ENCODE peak calls at places on chromosomes 2 and 18, in six cellular contexts. A is pancreas, Z is body of pancreas, M is thoracic aorta, K is B cell, C is HCT116. J is an unnamed sample.

GRCh38 chr2:158042666-158043065 is 59.0 kb upstream of the UPP2 start:
- DNase-seq in C (no peak), M (no peak), K (no peak), Z (no peak), A (no peak), J (no peak)

GRCh38 chr2:110816404-110817365 is 84.3 kb downstream of the ACOXL start:
- DNase-seq in C (no peak), Z (no peak), K (peak; percentile 18), M (no peak), A (no peak), J (no peak)

GRCh38 chr18:8858888-8859511 is 153.6 kb downstream of the MTCL1 start:
- DNase-seq in K (no peak), M (no peak), Z (no peak), A (no peak), C (no peak), J (no peak)

GRCh38 chr2:128380061-128380889 is 61.6 kb upstream of the HS6ST1 start:
- DNase-seq in M (no peak), A (peak; percentile 43), K (peak; percentile 31), Z (no peak), C (no peak), J (no peak)

GRCh38 chr2:189580662-189581353 is at the start of gene SLC40A1:
- DNase-seq in K (no peak), Z (peak; percentile 92), C (no peak), M (peak; percentile 38), A (peak; percentile 92), J (peak; percentile 82)

GRCh38 chr2:132849118-132849517 is 179.1 kb upstream of the LYPD1 start:
- DNase-seq in C (no peak), A (no peak), K (no peak), Z (no peak), M (no peak), J (no peak)

GRCh38 chr2:167986223-167986622 is 261.2 kb downstream of the STK39 start:
- DNase-seq in K (no peak), C (no peak), Z (no peak), M (no peak), A (no peak), J (no peak)

GRCh38 chr2:124482551-124482950 is 457.5 kb downstream of the CNTNAP5 start:
- DNase-seq in C (no peak), A (no peak), Z (no peak), M (no peak), K (no peak), J (no peak)

DNA sequence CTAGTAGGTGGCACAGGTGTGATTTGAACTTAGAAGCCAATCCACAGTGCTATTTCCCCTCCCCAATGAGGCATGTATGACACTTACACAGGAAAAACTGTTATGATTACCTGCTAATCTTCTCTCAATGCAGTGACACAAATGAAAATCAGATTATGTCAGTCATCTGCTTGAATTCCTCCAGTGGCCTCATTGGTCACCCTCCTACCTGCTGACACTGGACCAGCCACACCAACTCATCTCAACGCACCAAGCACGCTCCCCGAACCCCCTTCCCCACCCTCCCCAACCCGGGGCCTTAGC is 82.2 kb upstream of the SEC11C start:
- DNase-seq in A (no peak), C (no peak), M (no peak), Z (no peak), K (no peak), J (no peak)
- TF ChIP-seq CTCF in A (no peak), C (no peak), M (no peak), Z (no peak), K (no peak), J (no peak)

DNA sequence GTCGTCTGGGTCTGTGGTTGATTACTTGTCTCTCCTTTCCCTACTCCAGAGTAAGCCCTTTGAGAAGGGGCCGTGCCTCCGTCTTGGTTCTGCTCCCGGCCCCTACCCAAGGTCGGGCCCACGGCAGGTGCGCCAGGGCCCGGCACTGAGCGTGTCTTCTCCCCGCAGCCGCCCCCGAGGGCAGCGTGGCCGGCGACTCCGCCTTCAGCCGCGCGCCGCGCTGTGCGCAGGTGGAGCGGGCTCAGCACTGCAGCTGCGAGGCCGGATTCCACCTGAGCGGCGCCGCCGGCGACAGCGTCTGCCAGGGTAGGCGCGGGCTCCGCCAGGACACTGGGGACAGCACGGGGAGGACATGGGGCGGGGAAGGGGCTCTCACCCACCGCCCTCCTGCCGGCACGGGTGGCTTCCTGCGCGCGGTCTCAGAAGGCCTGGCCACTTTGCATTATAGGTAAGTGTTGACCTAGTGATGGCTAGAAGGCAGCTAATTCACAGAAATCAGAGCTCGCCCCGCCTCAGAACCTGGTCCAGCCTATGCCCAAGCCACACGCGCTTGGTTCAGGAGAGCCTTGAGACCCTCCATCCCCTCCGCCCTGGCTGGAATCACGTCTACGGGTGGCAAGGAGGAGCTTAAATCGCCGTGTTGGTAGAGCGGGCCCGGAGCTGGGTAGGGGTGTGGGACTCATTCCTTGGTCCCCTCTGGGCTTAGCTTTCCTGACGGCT is 43.5 kb downstream of the FBLN7 start:
- DNase-seq in C (no peak), A (peak; percentile 74), K (no peak), M (no peak), Z (peak; percentile 44), J (no peak)
- TF ChIP-seq CTCF in C (no peak), A (no peak), K (no peak), M (no peak), Z (no peak), J (no peak)

GRCh38 chr2:107036293-107036692 is 150.3 kb upstream of the ST6GAL2 start:
- DNase-seq in A (no peak), M (no peak), K (no peak), C (no peak), Z (no peak), J (no peak)
- TF ChIP-seq CTCF in A (no peak), M (no peak), K (no peak), C (no peak), Z (no peak), J (no peak)

GRCh38 chr2:29485631-29486030 is 370.4 kb downstream of the CLIP4 start:
- DNase-seq in M (no peak), C (no peak), A (no peak), Z (no peak), K (no peak), J (no peak)

GRCh38 chr2:29482867-29483266 is 367.7 kb downstream of the CLIP4 start:
- DNase-seq in A (no peak), M (no peak), Z (no peak), C (no peak), K (no peak), J (no peak)

GRCh38 chr2:29487967-29488550 is 372.8 kb downstream of the CLIP4 start:
- DNase-seq in K (no peak), C (no peak), M (no peak), A (no peak), Z (no peak), J (no peak)

GRCh38 chr2:29482341-29482740 is 367.1 kb downstream of the CLIP4 start:
- DNase-seq in C (no peak), Z (no peak), M (no peak), A (no peak), K (no peak), J (no peak)

DNA sequence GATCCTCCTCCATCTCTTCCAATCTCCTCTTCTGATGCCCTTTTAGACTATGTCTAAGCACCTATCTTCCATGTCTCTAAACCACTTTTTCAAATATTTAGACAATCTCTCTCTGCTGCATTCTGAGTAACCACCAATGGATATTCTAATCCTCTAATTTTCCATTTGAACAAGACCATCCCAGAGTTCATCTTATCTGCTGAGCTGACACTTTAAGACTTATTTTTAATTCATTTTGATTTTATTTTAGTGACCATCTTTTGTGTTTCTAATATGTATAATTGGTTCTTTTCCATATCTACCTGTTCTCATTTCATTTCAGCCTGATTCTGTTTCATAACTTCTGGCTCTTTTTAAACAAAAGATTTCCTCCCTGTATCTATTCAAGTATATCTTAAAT is 369.9 kb downstream of the CLIP4 start:
- DNase-seq in C (no peak), M (no peak), K (no peak), A (no peak), Z (no peak), J (no peak)
- TF ChIP-seq CTCF in C (no peak), M (no peak), K (no peak), A (no peak), Z (no peak), J (no peak)

GRCh38 chr18:61379827-61380226 is 46.6 kb downstream of the CDH20 start:
- DNase-seq in C (no peak), M (no peak), Z (no peak), A (no peak), K (no peak), J (no peak)
- TF ChIP-seq CTCF in C (no peak), M (no peak), Z (no peak), A (no peak), K (no peak), J (no peak)

GRCh38 chr2:109400102-109400501 is 213.7 kb downstream of the SEPTIN10 start:
- DNase-seq in A (no peak), Z (no peak), K (no peak), C (no peak), M (no peak), J (no peak)

GRCh38 chr2:109402980-109403840 is 210.6 kb downstream of the SEPTIN10 start:
- DNase-seq in M (no peak), K (no peak), C (no peak), Z (no peak), A (no peak), J (no peak)

GRCh38 chr2:109403841-109404201 is 209.9 kb downstream of the SEPTIN10 start:
- DNase-seq in M (no peak), A (no peak), K (no peak), C (no peak), Z (no peak), J (no peak)

GRCh38 chr2:109401370-109401769 is 212.4 kb downstream of the SEPTIN10 start:
- DNase-seq in M (no peak), C (no peak), A (no peak), Z (no peak), K (no peak), J (no peak)

DNA sequence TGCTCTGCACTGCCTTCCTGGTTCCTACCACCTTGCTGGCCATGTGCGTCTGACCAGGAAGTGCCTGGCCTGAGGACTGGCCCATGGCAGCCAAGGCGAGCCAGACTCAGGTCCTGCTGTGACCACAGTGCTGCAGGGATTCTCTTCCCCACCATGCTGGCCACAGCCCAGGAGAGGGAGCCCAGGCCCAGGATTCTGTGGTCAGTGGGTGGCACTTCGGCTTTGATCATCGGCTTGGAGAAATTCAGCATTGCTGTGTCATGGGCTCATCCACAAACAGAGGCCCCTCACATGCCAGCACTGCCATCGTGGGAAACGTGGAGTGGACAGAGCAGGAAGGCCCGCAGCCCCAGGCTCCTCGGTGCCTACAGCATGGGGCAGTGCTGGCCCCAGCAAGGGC is 211.6 kb downstream of the SEPTIN10 start:
- DNase-seq in Z (no peak), C (no peak), K (no peak), A (no peak), M (no peak), J (no peak)
- TF ChIP-seq CTCF in Z (no peak), C (no peak), K (no peak), A (no peak), M (no peak), J (no peak)

GRCh38 chr2:74922592-74923227 is 35.7 kb upstream of the POLE4 start:
- DNase-seq in K (no peak), M (no peak), Z (no peak), A (no peak), C (no peak), J (no peak)

GRCh38 chr2:74917702-74918619 is 40.5 kb upstream of the POLE4 start:
- DNase-seq in M (no peak), A (no peak), C (no peak), Z (no peak), K (no peak), J (no peak)

GRCh38 chr2:74916394-74916793 is 42.0 kb upstream of the POLE4 start:
- DNase-seq in K (no peak), C (no peak), Z (no peak), A (no peak), M (no peak), J (no peak)

GRCh38 chr2:74921236-74921736 is 37.2 kb upstream of the POLE4 start:
- DNase-seq in M (no peak), C (no peak), A (no peak), K (no peak), Z (no peak), J (no peak)

GRCh38 chr2:74919827-74920226 is 38.6 kb upstream of the POLE4 start:
- DNase-seq in K (peak; percentile 80), Z (peak; percentile 71), M (no peak), C (peak; percentile 38), A (peak; percentile 91), J (peak; percentile 73)
- TF ChIP-seq CTCF in K (peak; percentile 96), Z (peak; percentile 78), M (peak; percentile 73), C (peak; percentile 72), A (peak; percentile 64), J (peak; percentile 75)